ENCODE peak calls at places on chromosomes 1 and 21, in ten cellular contexts. R is body of pancreas, I is left ventricle myocardium inferior, S is uterus, V is tibial artery, Z is transverse colon, J is heart right ventricle, T is stomach, X is tibial nerve, A is lower lobe of right lung. Q is an unnamed sample.
A peak's percentile ranks its signal among the peaks of the same experiment; 100 is the strongest.

GRCh38 chr21:14243461-14243860 is 27.5 kb downstream of the RBM11 start:
- DNase-seq in R (no peak), I (no peak), S (no peak), V (no peak), Z (no peak), J (no peak), T (no peak), X (no peak), A (no peak), Q (no peak)

GRCh38 chr1:197908695-197909336 is 6.4 kb downstream of the C1orf53 start:
- DNase-seq in R (no peak), I (no peak), S (no peak), V (no peak), Z (no peak), J (no peak), T (no peak), X (no peak), A (no peak), Q (no peak)

GRCh38 chr1:168628807-168629206 is 52.4 kb downstream of the XCL1 start:
- DNase-seq in R (no peak), I (no peak), S (no peak), V (no peak), Z (no peak), J (no peak), T (no peak), X (no peak), A (no peak), Q (no peak)

GRCh38 chr1:33161061-33161681 is 20.7 kb downstream of the TRIM62 start:
- DNase-seq in R (peak; percentile 24), I (peak; percentile 72), S (peak; percentile 56), V (no peak), Z (no peak), J (peak; percentile 81), T (no peak), X (no peak), A (no peak), Q (no peak)

GRCh38 chr1:192788184-192788583 is 20.7 kb upstream of the RGS2 start:
- DNase-seq in R (no peak), I (no peak), S (peak; percentile 87), V (no peak), Z (no peak), J (no peak), T (no peak), X (no peak), A (no peak), Q (no peak)

GRCh38 chr1:21311016-21311415 is 20.8 kb upstream of the ECE1 start:
- DNase-seq in R (no peak), I (no peak), S (no peak), V (no peak), Z (no peak), J (no peak), T (no peak), X (peak; percentile 60), A (no peak), Q (peak; percentile 73)

GRCh38 chr1:2174348-2175054 is 20.1 kb downstream of the FAAP20 start:
- DNase-seq in R (peak; percentile 57), I (peak; percentile 57), S (peak; percentile 65), V (peak; percentile 80), Z (peak; percentile 50), J (peak; percentile 65), T (peak; percentile 48), X (no peak), A (no peak), Q (no peak)

GRCh38 chr1:15683411-15684039 is 595 bp upstream of the PLEKHM2 start:
- DNase-seq in R (no peak), I (no peak), S (no peak), V (no peak), Z (no peak), J (no peak), T (no peak), X (no peak), A (no peak), Q (no peak)

GRCh38 chr1:156528231-156528630 is 27.7 kb upstream of the MEF2D start:
- DNase-seq in R (no peak), I (no peak), S (no peak), V (no peak), Z (no peak), J (no peak), T (no peak), X (no peak), A (no peak), Q (no peak)

GRCh38 chr1:94988356-94988755 is 61.4 kb upstream of the CNN3 start:
- DNase-seq in R (peak; percentile 34), I (no peak), S (no peak), V (no peak), Z (no peak), J (no peak), T (no peak), X (no peak), A (no peak), Q (no peak)

GRCh38 chr1:21099034-21099868 is 77.4 kb downstream of the EIF4G3 start:
- DNase-seq in R (no peak), I (no peak), S (no peak), V (no peak), Z (no peak), J (no peak), T (no peak), X (no peak), A (no peak), Q (no peak)

GRCh38 chr1:100394286-100394685 is 42.0 kb downstream of the CDC14A start:
- DNase-seq in R (no peak), I (no peak), S (no peak), V (no peak), Z (no peak), J (no peak), T (no peak), X (no peak), A (no peak), Q (no peak)
- TF ChIP-seq CTCF in R (no peak), I (no peak), S (no peak), V (no peak), Z (no peak), J (no peak), T (no peak), X (no peak), A (no peak), Q (no peak)

GRCh38 chr1:52416811-52417210 is 12.4 kb downstream of the PRPF38A start:
- DNase-seq in R (no peak), I (no peak), S (no peak), V (no peak), Z (no peak), J (no peak), T (no peak), X (no peak), A (no peak), Q (no peak)

GRCh38 chr1:52420713-52421112 is 16.3 kb downstream of the PRPF38A start:
- DNase-seq in R (no peak), I (no peak), S (no peak), V (no peak), Z (no peak), J (no peak), T (no peak), X (no peak), A (no peak), Q (no peak)

GRCh38 chr1:52413410-52414104 is 9.2 kb downstream of the PRPF38A start:
- DNase-seq in R (no peak), I (no peak), S (no peak), V (no peak), Z (peak; percentile 72), J (no peak), T (no peak), X (no peak), A (no peak), Q (no peak)

DNA sequence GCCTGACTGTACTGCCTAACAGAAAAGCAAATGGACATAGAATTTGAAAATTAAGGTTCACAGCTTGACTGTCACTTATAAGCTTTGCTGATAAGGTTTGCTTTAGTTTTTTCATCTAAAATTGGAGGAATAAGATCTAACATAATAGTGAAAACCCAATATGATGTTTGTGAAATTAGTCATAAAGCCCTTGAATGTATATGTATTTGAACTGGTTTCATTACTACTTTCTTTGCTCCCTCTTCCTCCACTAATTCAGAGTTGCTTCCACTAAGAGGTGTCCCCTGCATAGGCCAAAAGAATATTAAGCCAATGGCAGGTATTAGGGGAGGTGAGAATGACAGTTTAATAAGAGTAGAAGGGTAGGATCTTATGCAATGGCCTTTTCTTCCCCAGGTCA is 10.5 kb downstream of the PRPF38A start:
- DNase-seq in R (no peak), I (no peak), S (no peak), V (no peak), Z (no peak), J (no peak), T (no peak), X (no peak), A (no peak), Q (no peak)
- H3K36me3 ChIP-seq in R (peaks cover 37% of the 10 kb centered on the region), I (peaks cover 99% of the 10 kb centered on the region), S (no peaks in the 10 kb centered on the region), V (peaks cover 85% of the 10 kb centered on the region), Z (no peaks in the 10 kb centered on the region), J (peaks cover 100% of the 10 kb centered on the region), T (peaks cover 100% of the 10 kb centered on the region), X (peaks cover 44% of the 10 kb centered on the region), A (peaks cover 100% of the 10 kb centered on the region), Q (no peaks in the 10 kb centered on the region)

GRCh38 chr1:71882241-71883036 is 399.9 kb downstream of the NEGR1 start:
- DNase-seq in R (no peak), I (no peak), S (no peak), V (no peak), Z (no peak), J (no peak), T (no peak), X (no peak), A (no peak), Q (no peak)

GRCh38 chr1:71881611-71882010 is 400.7 kb downstream of the NEGR1 start:
- DNase-seq in R (no peak), I (no peak), S (no peak), V (no peak), Z (no peak), J (no peak), T (no peak), X (no peak), A (no peak), Q (no peak)
- H3K27ac ChIP-seq in R (no peak overlapping the region), I (no peak overlapping the region), S (no peak overlapping the region), V (no peak overlapping the region), Z (no peak overlapping the region), J (no peak overlapping the region), T (no peak overlapping the region), X (no peak overlapping the region), A (no peak overlapping the region), Q (no peak overlapping the region)

DNA sequence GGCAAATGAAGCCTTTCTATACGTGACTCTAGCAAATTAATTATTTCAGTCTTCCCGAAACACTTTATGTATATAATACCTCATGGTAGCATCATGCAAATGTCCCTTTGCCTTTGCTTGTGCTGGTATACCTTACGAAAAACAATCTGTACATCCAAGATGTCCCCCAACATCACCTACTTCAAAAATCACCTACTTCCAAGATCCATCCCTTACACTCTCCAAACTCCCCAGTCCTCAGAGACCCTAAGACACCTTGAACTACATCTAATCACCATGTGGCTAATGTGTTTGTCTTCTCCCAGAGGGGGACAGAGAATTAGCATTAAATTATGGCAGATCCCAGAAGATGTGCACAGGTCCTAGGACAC is 46.5 kb upstream of the CRNN start:
- DNase-seq in R (no peak), I (no peak), S (no peak), V (no peak), Z (no peak), J (no peak), T (no peak), X (no peak), A (no peak), Q (no peak)
- TF ChIP-seq CTCF in R (no peak), I (peak; percentile 0), S (no peak), V (no peak), Z (no peak), J (no peak), T (no peak), X (no peak), A (no peak), Q (peak; percentile 2)

GRCh38 chr1:64675718-64676345 is 69.0 kb upstream of the RAVER2 start:
- DNase-seq in R (peak; percentile 10), I (no peak), S (no peak), V (no peak), Z (no peak), J (no peak), T (no peak), X (no peak), A (no peak), Q (no peak)
- H3K36me3 ChIP-seq in R (peaks cover 13% of the 10 kb centered on the region), I (peaks cover 25% of the 10 kb centered on the region), S (no peaks in the 10 kb centered on the region), V (peaks cover 7% of the 10 kb centered on the region), Z (no peaks in the 10 kb centered on the region), J (peaks cover 30% of the 10 kb centered on the region), T (peaks cover 77% of the 10 kb centered on the region), X (no peaks in the 10 kb centered on the region), A (peaks cover 39% of the 10 kb centered on the region), Q (peaks cover 6% of the 10 kb centered on the region)

Q was measured in breast epithelium.